ENCODE peak calls at places on chromosome 9, in five cellular contexts. E, R, J, Q and L are unnamed samples.

GRCh38 chr9:26955222-26955903 is 849 bp upstream of the IFT74 start:
- DNase-seq in E (peak), R (peak), J (peak), Q (no peak), L (no peak)

GRCh38 chr9:89522261-89522978 is 24.5 kb upstream of the SEMA4D start:
- DNase-seq in E (no peak), R (no peak), J (peak), Q (no peak), L (no peak)

GRCh38 chr9:81687521-81688261 is 1.7 kb downstream of the TLE1 start:
- DNase-seq in E (peak), R (peak), J (peak), Q (peak), L (peak)

GRCh38 chr9:16867571-16868311 is 2.7 kb downstream of the BNC2 start:
- DNase-seq in E (peak), R (no peak), J (peak), Q (no peak), L (no peak)

GRCh38 chr9:133747309-133747708 is 9.2 kb upstream of the SARDH start:
- DNase-seq in E (no peak), R (no peak), J (no peak), Q (no peak), L (no peak)

GRCh38 chr9:72396247-72397091 is 31.5 kb upstream of the ZFAND5 start:
- DNase-seq in E (peak), R (no peak), J (no peak), Q (no peak), L (no peak)

GRCh38 chr9:21252727-21253547 is 13.1 kb upstream of the IFNA14 start:
- DNase-seq in E (peak), R (no peak), J (no peak), Q (no peak), L (no peak)

GRCh38 chr9:131839281-131840084 is 99.6 kb upstream of the RAPGEF1 start:
- DNase-seq in E (peak), R (no peak), J (no peak), Q (no peak), L (no peak)

GRCh38 chr9:33375238-33375840 is 27.0 kb downstream of the AQP7 start:
- DNase-seq in E (no peak), R (peak), J (no peak), Q (no peak), L (peak)

GRCh38 chr9:35340046-35340445 is 149.9 kb upstream of the RUSC2 start:
- DNase-seq in E (peak), R (peak), J (no peak), Q (no peak), L (no peak)

GRCh38 chr9:33850677-33851076 is 33.7 kb downstream of the UBE2R2 start:
- DNase-seq in E (no peak), R (no peak), J (no peak), Q (no peak), L (no peak)

GRCh38 chr9:16787724-16788123 is 82.7 kb downstream of the BNC2 start:
- DNase-seq in E (peak), R (no peak), J (no peak), Q (no peak), L (no peak)

GRCh38 chr9:76181020-76181641 is 213.1 kb downstream of the RFK start:
- DNase-seq in E (peak), R (no peak), J (peak), Q (no peak), L (no peak)